ENCODE peak calls at places on chromosome 10, in six cellular contexts. One of them, this sample, is unnamed.

GRCh38 chr10:88537337-88537736 is 45.8 kb downstream of the RNLS start:
- DNase-seq in AG09309: no peak
- DNase-seq in fibroblast of the aortic adventitia: no peak
- DNase-seq in neural progenitor cell: no peak
- DNase-seq in pancreas: no peak
- DNase-seq in WTC11: no peak
- DNase-seq in this sample: no peak

GRCh38 chr10:113524120-113524519 is 28.7 kb upstream of the HABP2 start:
- DNase-seq in AG09309: no peak
- DNase-seq in fibroblast of the aortic adventitia: no peak
- DNase-seq in neural progenitor cell: peak; percentile 45
- DNase-seq in pancreas: no peak
- DNase-seq in WTC11: peak; percentile 37
- DNase-seq in this sample: no peak

GRCh38 chr10:33664070-33664469 is 329.6 kb upstream of the NRP1 start:
- DNase-seq in AG09309: no peak
- DNase-seq in fibroblast of the aortic adventitia: no peak
- DNase-seq in neural progenitor cell: no peak
- DNase-seq in pancreas: no peak
- DNase-seq in WTC11: no peak
- DNase-seq in this sample: no peak

GRCh38 chr10:97898429-97898828 is 48.8 kb downstream of the GOLGA7B start:
- DNase-seq in AG09309: no peak
- DNase-seq in fibroblast of the aortic adventitia: no peak
- DNase-seq in neural progenitor cell: no peak
- DNase-seq in pancreas: no peak
- DNase-seq in WTC11: no peak
- DNase-seq in this sample: no peak

GRCh38 chr10:13971586-13972475 is 358.9 kb downstream of the FRMD4A start:
- DNase-seq in AG09309: no peak
- DNase-seq in fibroblast of the aortic adventitia: peak; percentile 89
- DNase-seq in neural progenitor cell: no peak
- DNase-seq in pancreas: no peak
- DNase-seq in WTC11: no peak
- DNase-seq in this sample: no peak

GRCh38 chr10:78567680-78568453 is 500.9 kb upstream of the ZMIZ1 start:
- DNase-seq in AG09309: no peak
- DNase-seq in fibroblast of the aortic adventitia: no peak
- DNase-seq in neural progenitor cell: no peak
- DNase-seq in pancreas: no peak
- DNase-seq in WTC11: no peak
- DNase-seq in this sample: no peak

GRCh38 chr10:58557714-58558113 is 45.0 kb downstream of the BICC1 start:
- DNase-seq in AG09309: no peak
- DNase-seq in fibroblast of the aortic adventitia: no peak
- DNase-seq in neural progenitor cell: no peak
- DNase-seq in pancreas: no peak
- DNase-seq in WTC11: no peak
- DNase-seq in this sample: no peak

GRCh38 chr10:114638874-114639625 is 19.0 kb downstream of the ABLIM1 start:
- DNase-seq in AG09309: peak; percentile 98
- DNase-seq in fibroblast of the aortic adventitia: peak; percentile 72
- DNase-seq in neural progenitor cell: peak; percentile 50
- DNase-seq in pancreas: no peak
- DNase-seq in WTC11: no peak
- DNase-seq in this sample: no peak

GRCh38 chr10:108597031-108597430 is 1326.3 kb downstream of the XPNPEP1 start:
- DNase-seq in AG09309: peak; percentile 50
- DNase-seq in fibroblast of the aortic adventitia: peak; percentile 53
- DNase-seq in neural progenitor cell: no peak
- DNase-seq in pancreas: no peak
- DNase-seq in WTC11: no peak
- DNase-seq in this sample: no peak

GRCh38 chr10:14686356-14686755 is 88.3 kb downstream of the FAM107B start:
- DNase-seq in AG09309: peak; percentile 56
- DNase-seq in fibroblast of the aortic adventitia: no peak
- DNase-seq in neural progenitor cell: no peak
- DNase-seq in pancreas: no peak
- DNase-seq in WTC11: no peak
- DNase-seq in this sample: no peak

GRCh38 chr10:49272251-49273081 is 26.5 kb upstream of the C10orf71 start:
- DNase-seq in AG09309: no peak
- DNase-seq in fibroblast of the aortic adventitia: peak; percentile 49
- DNase-seq in neural progenitor cell: no peak
- DNase-seq in pancreas: no peak
- DNase-seq in WTC11: no peak
- DNase-seq in this sample: peak; percentile 35

GRCh38 chr10:22620140-22620857 is 94.1 kb downstream of the PIP4K2A start:
- DNase-seq in AG09309: peak; percentile 84
- DNase-seq in fibroblast of the aortic adventitia: peak; percentile 99
- DNase-seq in neural progenitor cell: no peak
- DNase-seq in pancreas: no peak
- DNase-seq in WTC11: no peak
- DNase-seq in this sample: no peak

GRCh38 chr10:8445353-8445752 is 390.9 kb downstream of the GATA3 start:
- DNase-seq in AG09309: no peak
- DNase-seq in fibroblast of the aortic adventitia: no peak
- DNase-seq in neural progenitor cell: no peak
- DNase-seq in pancreas: no peak
- DNase-seq in WTC11: no peak
- DNase-seq in this sample: no peak

GRCh38 chr10:73785721-73786511 is 510 bp downstream of the ZSWIM8 start:
- DNase-seq in AG09309: no peak
- DNase-seq in fibroblast of the aortic adventitia: peak; percentile 39
- DNase-seq in neural progenitor cell: peak; percentile 78
- DNase-seq in pancreas: peak; percentile 56
- DNase-seq in WTC11: peak; percentile 43
- DNase-seq in this sample: peak; percentile 63

GRCh38 chr10:132269286-132270230 is 38.2 kb downstream of the STK32C start:
- DNase-seq in AG09309: no peak
- DNase-seq in fibroblast of the aortic adventitia: no peak
- DNase-seq in neural progenitor cell: peak; percentile 34
- DNase-seq in pancreas: no peak
- DNase-seq in WTC11: no peak
- DNase-seq in this sample: no peak

GRCh38 chr10:125824736-125825135 is 1.4 kb downstream of the BCCIP start:
- DNase-seq in AG09309: no peak
- DNase-seq in fibroblast of the aortic adventitia: no peak
- DNase-seq in neural progenitor cell: no peak
- DNase-seq in pancreas: no peak
- DNase-seq in WTC11: no peak
- DNase-seq in this sample: no peak

GRCh38 chr10:59719374-59719773 is 9.7 kb upstream of the SLC16A9 start:
- DNase-seq in AG09309: no peak
- DNase-seq in fibroblast of the aortic adventitia: no peak
- DNase-seq in neural progenitor cell: no peak
- DNase-seq in pancreas: no peak
- DNase-seq in WTC11: no peak
- DNase-seq in this sample: no peak
- TF ChIP-seq CTCF in AG09309: no peak
- TF ChIP-seq CTCF in fibroblast of the aortic adventitia: peak; percentile 33
- TF ChIP-seq CTCF in neural progenitor cell: peak; percentile 27
- TF ChIP-seq CTCF in pancreas: no peak
- TF ChIP-seq CTCF in WTC11: peak; percentile 17
- TF ChIP-seq CTCF in this sample: no peak

DNA sequence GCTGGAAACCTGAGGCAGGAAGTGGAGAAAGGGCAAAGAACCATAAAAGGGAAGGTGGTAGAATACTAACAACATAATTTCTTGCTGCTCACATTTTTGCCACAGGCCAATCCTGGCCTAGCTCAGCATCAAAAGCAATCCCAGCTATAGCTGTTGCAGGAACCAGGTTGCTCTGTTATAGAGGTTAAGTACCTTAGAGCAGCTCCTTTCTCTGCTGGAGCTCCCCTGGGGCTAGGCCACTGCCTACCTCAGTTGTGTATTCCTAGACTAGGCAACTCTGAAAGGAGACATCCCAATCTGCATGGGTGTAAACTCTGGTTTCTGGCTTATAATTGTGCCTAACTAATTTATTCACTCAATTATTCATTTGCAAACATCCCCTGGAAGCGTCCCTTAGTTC is 108.4 kb downstream of the ZNF365 start:
- DNase-seq in AG09309: no peak
- DNase-seq in fibroblast of the aortic adventitia: no peak
- DNase-seq in neural progenitor cell: no peak
- DNase-seq in pancreas: no peak
- DNase-seq in WTC11: no peak
- DNase-seq in this sample: no peak
- TF ChIP-seq CTCF in AG09309: no peak
- TF ChIP-seq CTCF in fibroblast of the aortic adventitia: no peak
- TF ChIP-seq CTCF in neural progenitor cell: no peak
- TF ChIP-seq CTCF in pancreas: no peak
- TF ChIP-seq CTCF in WTC11: no peak
- TF ChIP-seq CTCF in this sample: no peak

GRCh38 chr10:3239920-3240909 is 67.6 kb upstream of the PITRM1 start:
- DNase-seq in AG09309: no peak
- DNase-seq in fibroblast of the aortic adventitia: no peak
- DNase-seq in neural progenitor cell: no peak
- DNase-seq in pancreas: no peak
- DNase-seq in WTC11: no peak
- DNase-seq in this sample: no peak
- TF ChIP-seq CTCF in AG09309: no peak
- TF ChIP-seq CTCF in fibroblast of the aortic adventitia: no peak
- TF ChIP-seq CTCF in neural progenitor cell: no peak
- TF ChIP-seq CTCF in pancreas: no peak
- TF ChIP-seq CTCF in WTC11: no peak
- TF ChIP-seq CTCF in this sample: peak; percentile 0

GRCh38 chr10:18100664-18101063 is 39.6 kb upstream of the CACNB2 start:
- DNase-seq in AG09309: no peak
- DNase-seq in fibroblast of the aortic adventitia: peak; percentile 42
- DNase-seq in neural progenitor cell: no peak
- DNase-seq in pancreas: no peak
- DNase-seq in WTC11: no peak
- DNase-seq in this sample: no peak
- TF ChIP-seq CTCF in AG09309: no peak
- TF ChIP-seq CTCF in fibroblast of the aortic adventitia: no peak
- TF ChIP-seq CTCF in neural progenitor cell: no peak
- TF ChIP-seq CTCF in pancreas: no peak
- TF ChIP-seq CTCF in WTC11: no peak
- TF ChIP-seq CTCF in this sample: no peak

DNA sequence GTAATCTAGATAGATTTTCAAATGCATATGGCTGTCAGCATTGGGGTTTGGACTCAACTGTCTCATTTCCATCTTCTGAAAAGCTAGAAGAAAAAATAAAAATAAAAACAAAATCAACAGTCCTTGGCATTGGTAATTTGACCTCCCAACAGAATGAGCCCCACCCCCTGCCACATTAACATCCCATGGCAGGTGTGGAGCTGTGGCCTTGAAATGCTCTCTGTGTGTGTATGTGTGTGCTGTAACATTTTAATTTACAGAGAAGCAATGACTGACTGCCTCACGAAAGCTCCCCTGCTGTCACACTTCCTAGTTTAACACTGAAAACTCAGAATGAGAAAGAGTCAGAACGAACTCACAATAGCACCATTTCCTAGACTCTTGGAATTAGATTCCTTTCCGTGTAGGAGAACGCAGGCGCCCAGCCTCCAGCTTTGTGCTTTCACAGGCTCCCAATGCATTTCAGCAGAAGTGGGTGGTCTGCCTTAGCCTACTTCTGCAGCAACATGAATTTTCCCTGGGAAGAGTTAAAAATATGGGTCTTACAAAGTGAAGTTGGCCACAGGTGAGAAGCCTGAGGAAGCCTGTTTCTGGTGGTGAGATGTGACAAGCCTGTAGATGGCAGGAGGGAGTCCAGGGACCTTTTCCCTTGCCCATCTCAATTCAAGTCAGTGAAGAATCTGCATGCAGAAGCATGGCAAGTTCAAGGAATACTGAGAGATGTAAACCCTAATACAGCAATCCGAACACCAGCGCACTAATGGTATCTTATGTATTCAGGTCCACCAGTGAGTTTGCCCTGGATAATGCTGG is 73.9 kb downstream of the RHOBTB1 start:
- DNase-seq in AG09309: no peak
- DNase-seq in fibroblast of the aortic adventitia: no peak
- DNase-seq in neural progenitor cell: no peak
- DNase-seq in pancreas: no peak
- DNase-seq in WTC11: no peak
- DNase-seq in this sample: no peak
- TF ChIP-seq CTCF in AG09309: peak; percentile 23
- TF ChIP-seq CTCF in fibroblast of the aortic adventitia: no peak
- TF ChIP-seq CTCF in neural progenitor cell: peak; percentile 39
- TF ChIP-seq CTCF in pancreas: no peak
- TF ChIP-seq CTCF in WTC11: no peak
- TF ChIP-seq CTCF in this sample: no peak

GRCh38 chr10:127506094-127506493 is 43.0 kb upstream of the NPS start:
- DNase-seq in AG09309: no peak
- DNase-seq in fibroblast of the aortic adventitia: no peak
- DNase-seq in neural progenitor cell: no peak
- DNase-seq in pancreas: no peak
- DNase-seq in WTC11: no peak
- DNase-seq in this sample: no peak
- TF ChIP-seq CTCF in AG09309: no peak
- TF ChIP-seq CTCF in fibroblast of the aortic adventitia: no peak
- TF ChIP-seq CTCF in neural progenitor cell: no peak
- TF ChIP-seq CTCF in pancreas: no peak
- TF ChIP-seq CTCF in WTC11: no peak
- TF ChIP-seq CTCF in this sample: no peak

GRCh38 chr10:50291261-50291850 is 40.0 kb upstream of the ASAH2 start:
- DNase-seq in AG09309: no peak
- DNase-seq in fibroblast of the aortic adventitia: peak; percentile 65
- DNase-seq in neural progenitor cell: no peak
- DNase-seq in pancreas: no peak
- DNase-seq in WTC11: no peak
- DNase-seq in this sample: no peak
- TF ChIP-seq CTCF in AG09309: peak; percentile 58
- TF ChIP-seq CTCF in fibroblast of the aortic adventitia: peak; percentile 49
- TF ChIP-seq CTCF in neural progenitor cell: peak; percentile 32
- TF ChIP-seq CTCF in pancreas: no peak
- TF ChIP-seq CTCF in WTC11: no peak
- TF ChIP-seq CTCF in this sample: no peak

DNA sequence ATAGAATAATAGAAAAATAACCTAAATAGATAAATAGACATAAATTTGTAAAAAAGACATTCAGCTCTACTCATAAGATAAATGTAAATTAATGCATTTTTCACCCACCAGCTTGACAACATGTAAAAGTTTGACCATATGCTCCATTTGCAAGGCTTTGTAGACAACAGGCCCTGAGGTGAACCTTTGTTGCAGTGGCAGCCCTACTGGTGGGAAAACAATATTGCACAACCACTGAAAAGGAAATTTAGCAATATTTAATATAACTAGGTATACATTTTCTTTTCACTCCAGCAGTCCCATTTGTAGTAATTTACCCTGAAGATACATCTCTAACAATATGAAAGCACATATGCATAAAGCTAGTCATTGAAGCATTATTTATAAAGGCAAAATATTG is 39.0 kb upstream of the ADRA2A start:
- DNase-seq in AG09309: no peak
- DNase-seq in fibroblast of the aortic adventitia: no peak
- DNase-seq in neural progenitor cell: no peak
- DNase-seq in pancreas: no peak
- DNase-seq in WTC11: no peak
- DNase-seq in this sample: no peak
- TF ChIP-seq CTCF in AG09309: peak; percentile 29
- TF ChIP-seq CTCF in fibroblast of the aortic adventitia: peak; percentile 29
- TF ChIP-seq CTCF in neural progenitor cell: peak; percentile 16
- TF ChIP-seq CTCF in pancreas: no peak
- TF ChIP-seq CTCF in WTC11: no peak
- TF ChIP-seq CTCF in this sample: peak; percentile 12

This sample was measured in nephron progenitor cell.